ENCODE peak calls at places on chromosome 13, in seven cellular contexts. L is colonic mucosa, G is SJCRH30, B is fibroblast of lung, P is neural progenitor cell, I is BE2C, W is cardiac muscle cell. E is an unnamed sample.

GRCh38 chr13:112885782-112886268 is 83.2 kb upstream of the MCF2L start:
- DNase-seq in I (peak), B (peak), P (peak), L (peak), W (peak), G (peak), E (peak)

GRCh38 chr13:81987159-81987558 is 1646.2 kb upstream of the SPRY2 start:
- DNase-seq in G (no peak), W (no peak), B (no peak), L (no peak), I (no peak), P (peak), E (no peak)

GRCh38 chr13:26459276-26460131 is 98.0 kb upstream of the WASF3 start:
- DNase-seq in I (no peak), L (no peak), P (no peak), B (no peak), W (no peak), G (peak), E (no peak)

GRCh38 chr13:91203430-91203829 is 144.1 kb upstream of the MIR17HG start:
- DNase-seq in W (no peak), L (no peak), I (no peak), P (no peak), G (no peak), B (no peak), E (no peak)

GRCh38 chr13:84137292-84137691 is 255.0 kb upstream of the SLITRK1 start:
- DNase-seq in L (no peak), P (no peak), B (peak), G (no peak), I (no peak), W (peak), E (peak)

GRCh38 chr13:41960195-41960699 is 662 bp downstream of the VWA8 start:
- DNase-seq in I (peak), L (no peak), B (peak), W (peak), P (no peak), G (no peak), E (peak)

GRCh38 chr13:78604782-78605611 is 1.6 kb upstream of the POU4F1 start:
- DNase-seq in L (no peak), G (no peak), P (peak), B (no peak), I (peak), W (no peak), E (no peak)

GRCh38 chr13:82747331-82747730 is 1134.9 kb downstream of the SLITRK1 start:
- DNase-seq in G (no peak), P (peak), L (no peak), W (no peak), I (no peak), B (peak), E (peak)

GRCh38 chr13:97749174-97749573 is 204.3 kb upstream of the IPO5 start:
- DNase-seq in P (no peak), W (peak), L (no peak), G (no peak), B (peak), I (no peak), E (peak)

GRCh38 chr13:64810701-64811258 is 2419.4 kb downstream of the PCDH9 start:
- DNase-seq in G (no peak), W (peak), L (no peak), B (peak), P (no peak), I (no peak), E (peak)

GRCh38 chr13:32587014-32587773 is 942 bp downstream of the PDS5B start:
- DNase-seq in W (peak), B (peak), P (peak), L (peak), I (peak), G (peak), E (peak)

GRCh38 chr13:38135590-38135989 is 214.1 kb upstream of the UFM1 start:
- DNase-seq in G (no peak), I (no peak), W (no peak), P (peak), B (peak), L (no peak), E (no peak)

GRCh38 chr13:33016414-33017409 is at the start of gene KL:
- DNase-seq in G (no peak), P (peak), L (peak), W (peak), I (peak), B (peak), E (no peak)

GRCh38 chr13:99960663-99961440 is 10.7 kb downstream of the ZIC5 start:
- DNase-seq in L (no peak), W (no peak), I (no peak), B (no peak), P (peak), G (no peak), E (no peak)

GRCh38 chr13:59088716-59089115 is 1075.0 kb downstream of the DIAPH3 start:
- DNase-seq in W (peak), G (no peak), L (no peak), I (no peak), P (no peak), B (peak), E (peak)
- H3K4me3 ChIP-seq in W (no peak), G (no peak), L (no peak), I (no peak), P (no peak), B (no peak), E (no peak)

GRCh38 chr13:59746291-59746962 is 417.3 kb downstream of the DIAPH3 start:
- DNase-seq in B (peak), L (no peak), W (peak), I (no peak), P (no peak), G (no peak), E (peak)

GRCh38 chr13:59747529-59747928 is 416.2 kb downstream of the DIAPH3 start:
- DNase-seq in P (peak), I (no peak), G (no peak), W (no peak), B (no peak), L (no peak), E (no peak)

GRCh38 chr13:59755647-59756290 is 408.0 kb downstream of the DIAPH3 start:
- DNase-seq in W (no peak), B (no peak), P (no peak), G (no peak), I (no peak), L (no peak), E (peak)

GRCh38 chr13:59754411-59754810 is 409.3 kb downstream of the DIAPH3 start:
- DNase-seq in I (no peak), L (no peak), B (no peak), G (no peak), P (no peak), W (no peak), E (no peak)

GRCh38 chr13:59750860-59751259 is 412.9 kb downstream of the DIAPH3 start:
- DNase-seq in W (peak), G (peak), I (peak), P (peak), L (no peak), B (peak), E (peak)
- H3K4me3 ChIP-seq in W (no peak), G (no peak), I (peak), P (peak), L (no peak), B (no peak), E (no peak)

DNA sequence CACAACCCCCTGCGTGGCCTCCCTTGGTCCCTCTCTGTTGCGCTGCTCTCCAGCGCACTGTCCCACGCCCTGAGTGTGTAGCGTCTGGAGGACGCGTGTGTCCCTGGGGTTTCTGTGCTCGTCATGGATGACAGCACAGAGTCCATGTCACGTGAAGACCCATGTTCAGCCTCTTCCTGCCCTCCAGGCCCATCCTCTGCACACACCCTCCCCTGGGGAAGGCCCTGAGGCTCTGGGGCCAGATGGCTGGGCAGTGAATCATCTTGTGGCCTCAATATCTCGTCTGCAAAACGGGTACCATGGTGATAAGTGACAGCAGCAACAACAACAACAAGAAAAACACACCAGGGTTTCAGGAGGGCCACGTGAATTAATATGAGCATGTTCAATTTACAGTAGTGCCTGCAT is 71.5 kb upstream of the ARHGEF7 start:
- DNase-seq in L (no peak), B (no peak), P (no peak), W (peak), G (no peak), I (peak), E (no peak)
- H3K4me3 ChIP-seq in L (no peak), B (no peak), P (no peak), W (no peak), G (no peak), I (no peak), E (no peak)

GRCh38 chr13:110396913-110397379 is 89.9 kb downstream of the COL4A2 start:
- DNase-seq in P (no peak), G (no peak), I (no peak), B (peak), L (peak), W (peak), E (peak)
- H3K4me3 ChIP-seq in P (no peak), G (no peak), I (no peak), B (peak), L (no peak), W (no peak), E (peak)

DNA sequence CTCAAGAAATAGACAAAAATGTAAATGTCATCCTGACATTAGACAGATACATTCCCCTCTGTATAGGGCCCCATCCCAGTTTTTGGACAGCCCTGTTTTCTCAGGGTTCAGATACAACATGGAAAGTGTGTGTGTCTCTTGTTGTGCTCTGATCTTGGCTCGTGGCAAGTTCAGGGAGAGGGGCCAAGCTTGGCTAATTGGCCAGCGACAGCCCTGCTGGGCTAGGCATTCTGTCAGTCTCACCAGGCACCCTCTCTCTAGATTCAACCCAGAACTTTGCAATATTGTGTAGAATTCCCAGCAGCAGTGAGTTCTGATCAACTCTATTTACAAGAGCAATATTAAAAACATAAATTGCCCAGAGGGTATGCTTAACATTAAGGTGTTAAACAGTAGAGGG is 30.1 kb downstream of the MTUS2 start:
- DNase-seq in P (no peak), B (no peak), W (no peak), I (no peak), G (no peak), L (no peak), E (no peak)
- H3K4me3 ChIP-seq in P (no peak), B (no peak), W (no peak), I (no peak), G (no peak), L (no peak), E (no peak)

DNA sequence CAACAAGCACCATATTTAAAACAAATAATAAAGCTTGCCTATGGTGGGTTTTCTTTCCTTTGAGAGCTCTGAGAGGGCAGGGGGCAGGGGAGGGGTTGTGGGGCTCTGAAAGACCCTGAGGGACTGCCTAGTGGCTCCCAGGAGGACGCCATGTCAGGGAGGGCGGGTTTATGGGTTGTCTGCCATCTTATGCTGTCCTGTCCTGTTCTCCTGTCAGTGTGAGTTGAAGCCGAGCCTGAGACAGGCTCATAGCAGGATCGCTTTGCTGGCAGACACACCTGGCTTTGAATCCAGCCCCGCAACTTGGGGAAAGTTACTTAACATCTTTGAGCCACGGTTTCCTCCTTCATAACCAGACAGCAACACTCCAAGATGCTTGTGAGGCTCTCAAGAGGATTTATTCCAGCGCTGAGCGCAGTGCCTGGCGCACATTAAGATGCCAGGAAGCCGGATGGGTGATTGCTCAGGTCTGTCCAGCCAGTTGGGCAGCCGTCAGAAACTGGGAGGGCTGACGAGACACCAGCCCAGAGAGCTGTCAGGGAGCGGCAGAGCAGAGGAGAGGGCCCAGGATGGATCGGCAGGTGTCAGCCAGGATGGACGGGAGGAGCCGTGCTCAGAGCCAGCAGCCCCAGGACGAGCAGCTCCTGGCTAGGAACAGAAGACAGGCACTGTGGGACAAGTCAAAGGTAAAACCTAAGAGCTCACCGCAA is 36.8 kb upstream of the C1QTNF9 start:
- DNase-seq in I (no peak), P (no peak), W (no peak), G (peak), B (peak), L (peak), E (no peak)
- H3K4me3 ChIP-seq in I (no peak), P (no peak), W (no peak), G (peak), B (peak), L (peak), E (no peak)